ENCODE peak calls at places on chromosome 7, in eight cellular contexts. E is B cell; V is endothelial cell; S is AG10803; N is RWPE1; C is left lung; K is Panc1; P is CD4-positive, alpha-beta T cell. Y is an unnamed sample.

GRCh38 chr7:37916673-37917660 is at the start of gene SFRP4:
- DNase-seq in V (peak; percentile 42), N (peak; percentile 2), E (no peak), K (peak; percentile 51), C (peak; percentile 72), S (peak; percentile 48), P (no peak), Y (no peak)

GRCh38 chr7:31052841-31053601 is 913 bp downstream of the ADCYAP1R1 start:
- DNase-seq in C (no peak), K (no peak), V (no peak), E (no peak), N (no peak), P (no peak), S (no peak), Y (no peak)

GRCh38 chr7:157548691-157549265 is 212.0 kb downstream of the DNAJB6 start:
- DNase-seq in N (no peak), V (no peak), S (no peak), K (no peak), E (no peak), C (peak; percentile 12), P (no peak), Y (no peak)

GRCh38 chr7:55432937-55433784 is 68.0 kb downstream of the LANCL2 start:
- DNase-seq in S (peak; percentile 47), K (peak; percentile 42), E (no peak), V (no peak), N (peak; percentile 79), C (no peak), P (no peak), Y (peak; percentile 38)

GRCh38 chr7:46494026-46494425 is 573.0 kb upstream of the IGFBP3 start:
- DNase-seq in N (no peak), K (no peak), V (no peak), S (peak; percentile 54), E (no peak), C (no peak), P (no peak), Y (no peak)

GRCh38 chr7:96266580-96266979 is 55.3 kb downstream of the SLC25A13 start:
- DNase-seq in K (no peak), P (no peak), N (no peak), E (no peak), V (no peak), S (no peak), C (no peak), Y (no peak)

GRCh38 chr7:135650831-135651573 is 11.3 kb upstream of the STMP1 start:
- DNase-seq in P (no peak), N (no peak), V (no peak), E (no peak), C (no peak), S (peak; percentile 83), K (no peak), Y (no peak)

GRCh38 chr7:29278362-29279070 is 83.9 kb downstream of the CHN2 start:
- DNase-seq in V (no peak), N (no peak), C (no peak), K (no peak), P (no peak), S (no peak), E (no peak), Y (no peak)

GRCh38 chr7:73427902-73428696 is 5.5 kb upstream of the FZD9 start:
- DNase-seq in V (no peak), E (no peak), S (no peak), C (no peak), K (no peak), N (no peak), P (no peak), Y (no peak)

GRCh38 chr7:11294965-11295364 is 321.3 kb downstream of the PHF14 start:
- DNase-seq in V (no peak), N (no peak), E (no peak), S (no peak), P (no peak), C (no peak), K (no peak), Y (no peak)

DNA sequence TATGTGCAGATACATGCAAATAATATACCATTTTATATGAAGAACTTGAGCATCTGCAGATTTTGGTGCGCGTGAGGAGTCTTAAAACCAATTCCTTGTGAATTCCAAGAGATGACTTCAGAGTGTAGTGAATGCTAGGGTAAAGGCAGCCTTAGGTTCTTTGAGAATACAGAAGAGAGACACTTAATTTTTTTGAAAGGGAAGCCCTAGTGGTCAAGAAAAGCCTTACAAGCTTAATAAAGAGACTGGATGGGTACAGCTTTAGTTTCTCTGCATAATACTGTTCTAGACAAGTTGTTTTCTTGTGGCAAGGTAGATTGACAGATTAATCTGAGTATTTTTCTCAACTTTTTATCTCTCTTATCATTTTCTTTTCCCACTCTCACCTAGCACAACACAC is 636.5 kb downstream of the DNAJB9 start:
- DNase-seq in S (no peak), E (no peak), N (no peak), K (no peak), C (no peak), V (no peak), P (no peak), Y (no peak)
- TF ChIP-seq CTCF in S (no peak), E (no peak), N (peak; percentile 20), K (no peak), C (no peak), V (no peak), P (no peak), Y (peak; percentile 20)

GRCh38 chr7:34430456-34430855 is 227.6 kb upstream of the NPSR1 start:
- DNase-seq in E (no peak), P (no peak), N (peak; percentile 54), S (peak; percentile 84), K (no peak), V (peak; percentile 26), C (no peak), Y (peak; percentile 24)
- TF ChIP-seq CTCF in E (no peak), P (no peak), N (peak; percentile 41), S (peak; percentile 66), K (peak; percentile 44), V (peak; percentile 29), C (peak; percentile 18), Y (peak; percentile 78)

DNA sequence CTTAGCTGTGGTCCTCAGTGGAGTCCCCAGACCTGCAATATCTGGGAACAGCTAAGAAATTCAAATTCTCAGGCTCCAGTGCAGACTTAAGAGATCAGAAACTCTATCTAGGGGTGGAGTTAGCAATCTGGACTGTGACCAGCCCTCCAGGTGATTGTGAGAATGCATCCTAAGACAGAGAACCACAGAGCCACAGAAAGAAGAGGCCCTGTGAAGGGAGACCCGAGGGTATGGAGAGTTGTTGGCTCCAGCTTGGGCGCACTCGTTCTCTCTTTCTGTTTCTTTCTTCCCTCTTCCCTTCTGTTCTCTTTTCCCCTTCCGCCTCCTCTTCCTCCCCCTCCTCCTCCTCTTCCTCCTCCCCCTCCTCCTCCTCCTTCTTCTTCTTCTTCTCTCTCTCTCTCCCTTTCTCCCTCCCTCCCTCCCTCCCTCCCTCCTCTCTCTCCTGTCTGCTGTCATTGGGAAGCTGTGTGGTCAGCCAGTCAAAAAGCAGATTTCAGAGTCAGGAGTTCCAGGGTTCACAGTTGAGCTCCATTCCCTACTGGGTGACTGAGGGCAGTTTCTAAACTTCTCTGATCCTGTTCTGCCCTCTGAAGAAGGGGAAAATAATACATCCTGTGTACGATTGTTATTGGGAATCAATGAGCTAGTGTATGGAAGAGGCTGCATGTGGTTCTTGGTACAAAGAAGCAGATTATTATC is 62.1 kb upstream of the STEAP1B start:
- DNase-seq in E (no peak), P (no peak), S (peak; percentile 50), K (no peak), N (peak; percentile 60), V (no peak), C (no peak), Y (no peak)
- TF ChIP-seq CTCF in E (no peak), P (no peak), S (no peak), K (no peak), N (no peak), V (no peak), C (no peak), Y (no peak)

GRCh38 chr7:142300689-142301088 is 42.8 kb upstream of the PRSS58 start:
- DNase-seq in V (peak; percentile 28), K (no peak), N (no peak), C (no peak), E (no peak), S (no peak), P (peak; percentile 8), Y (no peak)

GRCh38 chr7:142303650-142304049 is 45.8 kb upstream of the PRSS58 start:
- DNase-seq in P (no peak), V (peak; percentile 48), S (no peak), C (no peak), E (no peak), N (no peak), K (no peak), Y (no peak)

GRCh38 chr7:142299226-142299625 is 41.4 kb upstream of the PRSS58 start:
- DNase-seq in N (no peak), V (no peak), C (no peak), S (no peak), P (no peak), K (no peak), E (no peak), Y (no peak)

GRCh38 chr7:142301299-142301698 is 43.4 kb upstream of the PRSS58 start:
- DNase-seq in N (no peak), P (no peak), C (no peak), K (no peak), V (no peak), E (no peak), S (no peak), Y (no peak)

DNA sequence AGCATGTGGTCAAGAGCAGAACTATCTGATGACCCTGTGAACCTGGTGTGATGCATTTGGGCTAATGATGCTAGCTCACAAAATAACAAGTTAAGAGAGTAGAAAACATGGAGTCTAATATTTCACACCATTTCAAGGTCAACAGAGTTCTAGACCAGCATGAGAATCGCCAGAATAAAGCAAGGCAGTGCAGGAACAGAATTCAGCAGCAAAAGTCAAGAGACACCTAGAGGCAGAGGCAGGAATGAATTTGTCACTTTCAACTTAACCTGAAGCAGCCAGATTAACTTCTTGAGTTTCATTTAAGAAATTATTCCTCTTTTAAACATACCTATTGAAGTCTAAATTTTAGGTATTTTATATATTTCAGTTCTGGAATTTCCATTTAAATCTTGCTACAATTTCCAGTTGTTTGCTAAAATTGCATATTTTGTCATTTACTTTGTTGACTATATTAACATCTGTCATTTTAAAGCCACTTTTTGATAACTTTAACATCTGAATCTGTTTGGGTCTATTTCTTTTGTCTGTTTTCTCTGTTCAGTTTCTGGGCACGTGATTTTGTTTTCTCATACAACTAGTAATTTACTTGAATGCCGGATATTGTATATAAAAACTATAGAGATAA is 44.2 kb upstream of the PRSS58 start:
- DNase-seq in V (no peak), K (no peak), P (no peak), N (peak; percentile 13), C (no peak), E (no peak), S (no peak), Y (no peak)
- TF ChIP-seq CTCF in V (peak; percentile 57), K (peak; percentile 65), P (peak; percentile 16), N (peak; percentile 62), C (no peak), E (peak; percentile 25), S (peak; percentile 25), Y (peak; percentile 71)

GRCh38 chr7:369981-370621 is 80.1 kb downstream of the FOXL3 start:
- DNase-seq in C (peak; percentile 29), E (no peak), K (no peak), N (peak; percentile 46), S (no peak), V (no peak), P (no peak), Y (no peak)
- TF ChIP-seq CTCF in C (no peak), E (no peak), K (no peak), N (no peak), S (no peak), V (peak; percentile 22), P (no peak), Y (no peak)

GRCh38 chr7:129778770-129779601 is 167.5 kb downstream of the NRF1 start:
- DNase-seq in P (no peak), S (no peak), C (no peak), E (no peak), V (no peak), N (peak; percentile 50), K (no peak), Y (no peak)
- TF ChIP-seq CTCF in P (no peak), S (no peak), C (no peak), E (peak; percentile 21), V (no peak), N (no peak), K (no peak), Y (no peak)

Y was measured in retinal pigment epithelial cell.